ENCODE peak calls at places on chromosomes 3 and 15, in four cellular contexts. U is mammary epithelial cell, Q is H9, P is endothelial cell of umbilical vein. D is an unnamed sample.
A peak's percentile ranks its signal among the peaks of the same experiment; 100 is the strongest.

GRCh38 chr3:139301183-139301582 is 42.6 kb upstream of the MRPS22 start:
- DNase-seq in Q (no peak), U (no peak), P (no peak), D (peak; percentile 7)

GRCh38 chr15:92801774-92802464 is 98.2 kb upstream of the CHD2 start:
- DNase-seq in Q (no peak), U (peak; percentile 73), P (no peak), D (peak; percentile 72)

GRCh38 chr3:145188079-145188785 is 972.8 kb downstream of the PLOD2 start:
- DNase-seq in P (no peak), Q (no peak), U (no peak), D (no peak)

GRCh38 chr3:111726788-111727305 is 131.7 kb upstream of the ZBED2 start:
- DNase-seq in P (no peak), U (no peak), Q (no peak), D (no peak)

GRCh38 chr3:45881031-45882022 is 5.0 kb upstream of the CCR9 start:
- DNase-seq in P (no peak), Q (no peak), U (peak; percentile 82), D (peak; percentile 88)

GRCh38 chr15:95929232-95929846 is 401.2 kb upstream of the NR2F2 start:
- DNase-seq in Q (no peak), U (peak; percentile 26), P (no peak), D (no peak)

GRCh38 chr3:34533468-34533867 is 735.0 kb downstream of the PDCD6IP start:
- DNase-seq in Q (no peak), U (no peak), P (no peak), D (no peak)

GRCh38 chr3:116566478-116566960 is 121.2 kb upstream of the LSAMP start:
- DNase-seq in P (no peak), Q (no peak), U (no peak), D (no peak)

GRCh38 chr15:40293905-40294895 is 11.3 kb upstream of the ANKRD63 start:
- DNase-seq in U (no peak), Q (no peak), P (no peak), D (no peak)

GRCh38 chr3:49213541-49213943 is 42.1 kb downstream of the KLHDC8B start:
- DNase-seq in Q (no peak), U (no peak), P (no peak), D (no peak)

GRCh38 chr3:14680716-14681115 is 5.8 kb downstream of the C3orf20 start:
- DNase-seq in P (peak; percentile 34), U (no peak), Q (no peak), D (peak; percentile 30)

GRCh38 chr3:54278960-54279359 is 156.6 kb downstream of the CACNA2D3 start:
- DNase-seq in Q (no peak), U (no peak), P (no peak), D (no peak)

GRCh38 chr3:11328196-11328945 is 56.2 kb downstream of the ATG7 start:
- DNase-seq in Q (no peak), P (peak; percentile 81), U (no peak), D (no peak)

GRCh38 chr3:115800489-115801080 is 177.3 kb downstream of the GAP43 start:
- DNase-seq in P (no peak), U (peak; percentile 74), Q (no peak), D (peak; percentile 97)

GRCh38 chr15:70954176-70954575 is 61.5 kb downstream of the LRRC49 start:
- DNase-seq in U (no peak), Q (no peak), P (no peak), D (no peak)

GRCh38 chr3:128950223-128950938 is 43.5 kb downstream of the CFAP92 start:
- DNase-seq in Q (peak; percentile 60), U (no peak), P (peak; percentile 58), D (peak; percentile 12)

GRCh38 chr15:40379853-40380252 is 2.7 kb upstream of the KNSTRN start:
- DNase-seq in P (peak; percentile 75), Q (no peak), U (peak; percentile 87), D (peak; percentile 96)

GRCh38 chr3:113746955-113747718 is at the start of gene ATP6V1A:
- DNase-seq in P (peak; percentile 51), U (no peak), Q (peak; percentile 88), D (peak; percentile 18)

GRCh38 chr3:20072422-20072821 is 32.2 kb downstream of the KAT2B start:
- DNase-seq in U (no peak), Q (no peak), P (no peak), D (no peak)

GRCh38 chr3:45332901-45333407 is 55.4 kb upstream of the LARS2 start:
- DNase-seq in Q (no peak), P (no peak), U (no peak), D (no peak)

GRCh38 chr15:89475688-89476087 is 20.7 kb downstream of the RHCG start:
- DNase-seq in Q (no peak), U (no peak), P (no peak), D (peak; percentile 37)

GRCh38 chr3:159163656-159164055 is 361.8 kb downstream of the MFSD1 start:
- DNase-seq in Q (no peak), U (no peak), P (no peak), D (no peak)

GRCh38 chr3:55556622-55557531 is 69.8 kb upstream of the WNT5A start:
- DNase-seq in P (no peak), U (peak; percentile 2), Q (no peak), D (peak; percentile 38)

GRCh38 chr3:76345878-76346277 is 560.5 kb upstream of the ZNF717 start:
- DNase-seq in P (no peak), U (no peak), Q (no peak), D (no peak)

GRCh38 chr3:42148982-42149432 is 57.9 kb downstream of the TRAK1 start:
- DNase-seq in P (peak; percentile 50), Q (peak; percentile 92), U (no peak), D (peak; percentile 37)

GRCh38 chr3:64215084-64215483 is 10.2 kb downstream of the PRICKLE2 start:
- DNase-seq in Q (no peak), U (no peak), P (no peak), D (no peak)

GRCh38 chr3:182787302-182788036 is 5.8 kb upstream of the ATP11B start:
- DNase-seq in U (no peak), Q (no peak), P (peak; percentile 89), D (no peak)

GRCh38 chr15:45387379-45388007 is 9.1 kb upstream of the GATM start:
- DNase-seq in U (peak; percentile 32), Q (no peak), P (no peak), D (peak; percentile 66)

GRCh38 chr3:15434756-15435155 is 7.4 kb downstream of the EAF1 start:
- DNase-seq in Q (no peak), U (no peak), P (no peak), D (no peak)

GRCh38 chr15:53586815-53587214 is 172.6 kb downstream of the WDR72 start:
- DNase-seq in P (peak; percentile 35), Q (peak; percentile 81), U (peak; percentile 36), D (peak; percentile 60)

GRCh38 chr3:15845475-15845874 is 47.7 kb upstream of the ANKRD28 start:
- DNase-seq in Q (no peak), P (no peak), U (no peak), D (no peak)

GRCh38 chr15:82803793-82804574 is 1.9 kb downstream of the FSD2 start:
- DNase-seq in U (no peak), P (no peak), Q (no peak), D (no peak)

GRCh38 chr15:42133356-42133755 is 23.1 kb downstream of the PLA2G4F start:
- DNase-seq in P (no peak), U (no peak), Q (no peak), D (no peak)

GRCh38 chr15:91782221-91782620 is 71.3 kb upstream of the SLCO3A1 start:
- DNase-seq in P (no peak), Q (no peak), U (no peak), D (no peak)

GRCh38 chr3:16905704-16906103 is 20.9 kb downstream of the PLCL2 start:
- DNase-seq in U (no peak), Q (no peak), P (no peak), D (no peak)

GRCh38 chr15:31975446-31976229 is 54.7 kb upstream of the CHRNA7 start:
- DNase-seq in Q (no peak), P (no peak), U (no peak), D (peak; percentile 41)
- H3K4me2 ChIP-seq in Q (peak overlapping the region; percentile 38), P (no peak overlapping the region), U (peak overlapping the region; percentile 24), D (peak overlapping the region; percentile 80)

GRCh38 chr3:52372822-52373504 is 56.8 kb downstream of the DNAH1 start:
- DNase-seq in U (no peak), P (no peak), Q (peak; percentile 72), D (no peak)
- H3K4me2 ChIP-seq in U (no peak overlapping the region), P (no peak overlapping the region), Q (peak overlapping the region; percentile 28), D (no peak overlapping the region)

DNA sequence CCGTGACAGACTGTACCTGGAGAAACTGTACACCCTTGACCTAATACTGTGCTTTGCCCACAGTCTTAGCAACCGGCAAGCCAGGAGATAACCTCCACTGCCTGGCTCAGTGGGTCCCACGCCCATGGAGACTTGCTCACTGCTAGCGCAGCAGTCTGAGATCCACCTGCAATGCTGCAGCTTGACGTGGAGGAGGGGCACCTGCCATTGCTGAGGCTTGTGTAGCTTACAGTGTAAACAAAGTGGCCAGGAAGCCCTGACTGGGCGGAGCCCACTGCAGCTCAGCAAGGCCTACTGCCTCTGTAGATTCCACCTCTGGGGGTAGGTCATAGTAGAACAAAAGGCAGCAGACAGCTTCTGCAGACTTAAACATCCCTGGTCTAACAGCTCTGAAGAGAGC is 189.3 kb downstream of the EDEM1 start:
- DNase-seq in U (no peak), Q (peak; percentile 79), P (no peak), D (peak; percentile 64)
- H3K4me2 ChIP-seq in U (no peak overlapping the region), Q (no peak overlapping the region), P (no peak overlapping the region), D (peak overlapping the region; percentile 39)

GRCh38 chr3:156474560-156475389 is 80.1 kb downstream of the SSR3 start:
- DNase-seq in U (no peak), Q (peak; percentile 56), P (no peak), D (peak; percentile 22)

GRCh38 chr3:156471431-156471830 is 83.5 kb downstream of the SSR3 start:
- DNase-seq in U (no peak), P (peak; percentile 57), Q (no peak), D (no peak)

GRCh38 chr3:156469456-156469855 is 85.5 kb downstream of the SSR3 start:
- DNase-seq in Q (no peak), P (no peak), U (no peak), D (no peak)

GRCh38 chr3:156472150-156472549 is 82.8 kb downstream of the SSR3 start:
- DNase-seq in Q (no peak), U (no peak), P (no peak), D (peak; percentile 11)

DNA sequence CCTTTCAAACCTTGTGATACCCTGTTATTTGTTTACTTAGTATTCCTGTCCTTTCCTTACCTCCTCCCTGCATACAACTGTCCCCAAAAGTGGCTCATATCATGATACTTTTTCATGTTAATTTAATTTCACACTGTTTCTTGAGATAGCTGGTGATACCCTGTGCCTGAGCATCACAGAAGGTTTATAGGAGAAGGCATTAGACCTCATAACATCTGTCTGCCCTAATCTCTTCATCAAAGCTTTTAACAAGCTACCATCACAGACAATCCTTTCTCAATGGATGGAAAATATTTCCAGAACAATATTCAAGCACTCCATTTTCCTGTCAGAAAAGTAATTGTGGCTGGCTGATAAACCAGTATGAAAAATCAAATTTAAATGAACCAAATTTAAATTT is 81.6 kb downstream of the SSR3 start:
- DNase-seq in Q (no peak), U (no peak), P (no peak), D (no peak)
- H3K4me2 ChIP-seq in Q (no peak overlapping the region), U (no peak overlapping the region), P (no peak overlapping the region), D (no peak overlapping the region)

DNA sequence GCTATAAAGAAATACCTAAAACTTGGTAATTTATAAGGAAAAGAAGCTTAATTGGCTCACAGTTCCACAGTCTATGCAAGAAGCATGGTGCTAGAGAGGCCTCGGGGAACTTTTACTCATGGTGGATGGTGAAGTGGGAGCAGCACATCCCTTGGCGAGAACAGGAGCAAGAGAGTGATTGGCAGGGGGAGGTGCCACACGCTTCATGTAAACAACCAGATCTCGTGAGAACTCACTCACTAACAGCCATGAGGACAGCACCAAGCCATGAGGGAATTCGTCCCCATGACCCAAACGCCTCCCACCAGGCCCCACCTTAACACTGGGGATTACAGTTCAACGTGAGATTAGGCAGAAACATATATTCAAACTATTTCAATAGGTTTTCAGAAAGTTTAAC is 28.0 kb downstream of the GABRB3 start:
- DNase-seq in U (no peak), Q (no peak), P (no peak), D (no peak)
- H3K4me2 ChIP-seq in U (no peak overlapping the region), Q (no peak overlapping the region), P (no peak overlapping the region), D (no peak overlapping the region)